ENCODE peak calls at places on chromosomes 4 and X, in four cellular contexts. I, J, V and A are unnamed samples.
A peak's percentile ranks its signal among the peaks of the same experiment; 100 is the strongest.

GRCh38 chrX:17435476-17435875 is 60.5 kb downstream of the NHS start:
- DNase-seq in J (no peak), I (peak; percentile 47), V (no peak), A (no peak)

GRCh38 chrX:15336023-15336413 is 695 bp upstream of the PIGA start:
- DNase-seq in V (peak; percentile 84), J (no peak), I (no peak), A (no peak)

GRCh38 chr4:7546809-7547367 is 112.2 kb upstream of the PSAPL1 start:
- DNase-seq in J (no peak), I (no peak), V (peak; percentile 67), A (no peak)

GRCh38 chr4:79959652-79960051 is 113.4 kb downstream of the ANTXR2 start:
- DNase-seq in V (no peak), I (peak; percentile 61), J (no peak), A (no peak)

GRCh38 chr4:176193126-176193525 is 2.3 kb downstream of the SPATA4 start:
- DNase-seq in V (peak; percentile 65), J (no peak), I (no peak), A (no peak)

GRCh38 chr4:172169871-172170270 is 356.7 kb downstream of the GALNTL6 start:
- DNase-seq in I (no peak), J (no peak), V (peak; percentile 11), A (no peak)

GRCh38 chr4:5805270-5805669 is 87.6 kb downstream of the CRMP1 start:
- DNase-seq in V (no peak), I (no peak), J (no peak), A (no peak)

GRCh38 chr4:156838761-156839160 is 132.8 kb downstream of the PDGFC start:
- DNase-seq in V (peak; percentile 13), I (no peak), J (no peak), A (no peak)

GRCh38 chr4:159389756-159390155 is 286.9 kb downstream of the RAPGEF2 start:
- DNase-seq in I (no peak), J (no peak), V (no peak), A (no peak)

GRCh38 chr4:165118256-165118909 is 5.7 kb upstream of the TMEM192 start:
- DNase-seq in J (no peak), I (no peak), V (no peak), A (no peak)

GRCh38 chr4:81166431-81166830 is 48.6 kb downstream of the PRKG2 start:
- DNase-seq in J (no peak), V (no peak), I (no peak), A (no peak)

GRCh38 chrX:118049713-118050112 is 66.9 kb downstream of the KLHL13 start:
- DNase-seq in V (no peak), J (no peak), I (no peak), A (no peak)

GRCh38 chr4:153947124-153947523 is 158.2 kb upstream of the SFRP2 start:
- DNase-seq in J (no peak), I (no peak), V (no peak), A (no peak)

GRCh38 chr4:17494833-17495232 is 17.1 kb downstream of the QDPR start:
- DNase-seq in I (no peak), V (no peak), J (no peak), A (no peak)

GRCh38 chr4:102623622-102624021 is 122.5 kb downstream of the NFKB1 start:
- DNase-seq in V (peak; percentile 71), J (peak; percentile 54), I (no peak), A (peak; percentile 41)

GRCh38 chr4:5972571-5972970 is 45.7 kb downstream of the C4orf50 start:
- DNase-seq in J (no peak), V (no peak), I (no peak), A (no peak)

GRCh38 chrX:68163446-68163845 is 269.8 kb downstream of the OPHN1 start:
- DNase-seq in V (peak; percentile 35), J (no peak), I (no peak), A (no peak)

GRCh38 chr4:80094191-80094590 is 21.2 kb upstream of the ANTXR2 start:
- DNase-seq in I (no peak), V (peak; percentile 50), J (no peak), A (no peak)

GRCh38 chr4:101790521-101791188 is at the start of gene BANK1:
- DNase-seq in V (peak; percentile 2), I (peak; percentile 46), J (peak; percentile 91), A (peak; percentile 88)

GRCh38 chr4:151727365-151727764 is 33.4 kb downstream of the GATB start:
- DNase-seq in I (no peak), V (peak; percentile 42), J (no peak), A (no peak)

GRCh38 chr4:114043116-114043515 is 63.7 kb upstream of the ARSJ start:
- DNase-seq in I (no peak), J (no peak), V (peak; percentile 26), A (no peak)

GRCh38 chrX:87583679-87584078 is 66.1 kb downstream of the KLHL4 start:
- DNase-seq in I (no peak), V (peak; percentile 10), J (peak; percentile 48), A (peak; percentile 66)

GRCh38 chr4:69831646-69832325 is 28.2 kb downstream of the SULT1E1 start:
- DNase-seq in V (no peak), I (no peak), J (no peak), A (no peak)

GRCh38 chrX:1390621-1391369 is 1.1 kb downstream of the SLC25A6 start:
- DNase-seq in I (no peak), J (no peak), V (no peak), A (no peak)

GRCh38 chrX:27336466-27337091 is 126.6 kb downstream of the PPP4R3C start:
- DNase-seq in V (peak; percentile 2), J (peak; percentile 61), I (peak; percentile 12), A (peak; percentile 48)

GRCh38 chrX:69018416-69019072 is 146.7 kb downstream of the PJA1 start:
- DNase-seq in J (no peak), I (no peak), V (no peak), A (no peak)

GRCh38 chrX:133953078-133953477 is 32.3 kb downstream of the GPC3 start:
- DNase-seq in I (no peak), J (no peak), V (no peak), A (no peak)

GRCh38 chr4:7295917-7296660 is 103.8 kb downstream of the SORCS2 start:
- DNase-seq in I (no peak), V (peak; percentile 15), J (peak; percentile 62), A (no peak)

DNA sequence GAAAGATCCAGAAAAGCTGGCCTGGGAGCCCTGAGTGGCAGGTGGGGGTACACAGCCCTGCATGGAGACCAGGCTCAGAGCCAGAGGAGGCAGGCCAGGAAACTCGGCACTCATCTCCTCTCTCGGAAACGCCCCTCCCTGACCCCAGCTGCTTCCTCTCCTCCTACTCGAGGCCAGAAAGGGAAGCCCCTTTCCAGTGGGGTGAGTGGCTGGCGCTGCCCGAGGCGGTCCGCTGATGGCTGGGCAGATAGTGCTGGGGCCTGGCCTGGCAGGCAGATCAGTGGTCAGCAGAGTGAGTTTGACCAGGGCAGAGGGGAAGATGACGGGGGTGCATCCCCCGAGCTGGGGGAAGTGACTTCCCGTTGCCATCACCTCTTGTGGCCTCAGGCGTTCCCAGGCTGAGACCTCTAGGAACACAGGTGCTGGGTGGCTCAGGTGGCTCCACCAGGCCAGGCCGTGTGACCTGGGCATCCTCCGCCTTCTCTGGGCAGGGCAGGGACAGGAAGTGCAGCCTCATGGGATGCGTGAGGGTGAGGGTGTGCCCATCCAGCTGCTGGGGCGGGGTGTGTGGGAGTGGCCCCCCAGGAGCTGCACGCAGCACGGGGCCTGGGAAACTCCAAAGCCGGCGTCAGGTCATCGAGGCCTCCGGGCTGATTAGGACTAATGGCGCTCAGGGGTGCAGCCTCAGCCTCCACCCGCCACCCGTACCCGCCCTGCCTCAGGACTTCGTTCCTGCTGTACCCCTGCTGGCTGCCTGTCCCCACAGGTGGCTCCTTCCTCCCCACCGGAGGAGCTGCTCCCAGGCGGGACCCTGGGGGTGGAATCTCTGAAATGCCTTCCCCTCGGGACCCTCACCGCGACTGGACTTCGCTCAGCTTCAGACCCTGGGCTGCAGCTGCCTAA is 5.8 kb downstream of the SH3BP2 start:
- DNase-seq in I (no peak), J (no peak), V (no peak), A (no peak)
- H4K91ac ChIP-seq in I (no peak overlapping the region), J (no peak overlapping the region), V (no peak overlapping the region), A (no peak overlapping the region)

DNA sequence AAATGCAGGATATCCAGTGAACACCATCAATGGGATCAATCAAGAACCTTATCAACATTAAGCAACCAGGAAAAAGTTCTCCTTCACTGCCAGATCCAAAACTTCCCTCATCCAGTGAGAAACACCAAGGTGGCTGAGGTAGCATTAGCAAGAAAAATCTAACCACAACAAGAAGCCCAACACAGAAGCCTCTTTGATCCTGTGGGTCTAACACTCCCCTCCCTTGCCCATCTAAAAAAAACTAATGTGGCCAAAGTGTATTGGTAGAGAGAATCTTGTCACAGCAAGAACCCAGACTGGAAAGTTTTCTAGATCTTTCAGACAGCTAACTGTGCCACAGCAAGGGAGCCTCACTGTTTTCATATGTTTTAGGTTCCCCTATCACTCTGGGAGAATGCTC is 558.0 kb downstream of the STPG2 start:
- DNase-seq in I (no peak), V (no peak), J (no peak), A (no peak)
- H4K8ac ChIP-seq in I (no peak overlapping the region), V (no peak overlapping the region), J (no peak overlapping the region), A (no peak overlapping the region)

GRCh38 chr4:155042014-155042413 is 166.4 kb upstream of the NPY2R start:
- DNase-seq in V (no peak), J (no peak), I (no peak), A (no peak)
- H3K27ac ChIP-seq in V (no peak overlapping the region), J (no peak overlapping the region), I (no peak overlapping the region), A (no peak overlapping the region)

GRCh38 chrX:40176256-40176978 is 78.7 kb upstream of the BCOR start:
- DNase-seq in V (no peak), I (no peak), J (peak; percentile 56), A (peak; percentile 56)
- H4K91ac ChIP-seq in V (peak overlapping the region; percentile 61), I (no peak overlapping the region), J (peak overlapping the region; percentile 93), A (peak overlapping the region; percentile 29)